ENCODE peak calls at places on chromosomes 4 and X, in seven cellular contexts. T, Y, W, B, Q, U and A are unnamed samples. For H3K4me1, the result is how much of the 10 kb centered on the place peaks cover.

GRCh38 chr4:2832309-2832980 is 11.2 kb upstream of the ADD1 start:
- DNase-seq in T (no peak), Y (peak), W (no peak), B (peak), Q (peak), U (no peak), A (peak)

GRCh38 chr4:103397527-103397926 is 199.4 kb upstream of the CENPE start:
- DNase-seq in T (no peak), Y (no peak), W (no peak), B (no peak), Q (no peak), U (no peak), A (no peak)

GRCh38 chrX:111519215-111519614 is 7.8 kb downstream of the SERTM2 start:
- DNase-seq in T (no peak), Y (no peak), W (no peak), B (peak), Q (no peak), U (no peak), A (no peak)

GRCh38 chrX:86078650-86079049 is 31.3 kb upstream of the CHM start:
- DNase-seq in T (no peak), Y (no peak), W (no peak), B (no peak), Q (no peak), U (no peak), A (no peak)

GRCh38 chr4:86831262-86832090 is 17.7 kb downstream of the SLC10A6 start:
- DNase-seq in T (no peak), Y (no peak), W (peak), B (peak), Q (no peak), U (no peak), A (no peak)

GRCh38 chr4:114271031-114271430 is 291.6 kb upstream of the ARSJ start:
- DNase-seq in T (no peak), Y (no peak), W (no peak), B (no peak), Q (no peak), U (no peak), A (no peak)

GRCh38 chr4:985123-985830 is 1.6 kb upstream of the IDUA start:
- DNase-seq in T (peak), Y (no peak), W (peak), B (peak), Q (peak), U (peak), A (peak)

GRCh38 chr4:17662694-17663093 is 48.3 kb downstream of the MED28 start:
- DNase-seq in T (no peak), Y (no peak), W (no peak), B (no peak), Q (no peak), U (no peak), A (no peak)

GRCh38 chrX:107712231-107713204 is 63.1 kb downstream of the TSC22D3 start:
- DNase-seq in T (peak), Y (no peak), W (peak), B (peak), Q (no peak), U (peak), A (peak)

GRCh38 chr4:110667670-110668069 is 44.8 kb upstream of the PITX2 start:
- DNase-seq in T (no peak), Y (no peak), W (no peak), B (peak), Q (no peak), U (no peak), A (no peak)

GRCh38 chrX:152343306-152343705 is 107.8 kb downstream of the GABRA3 start:
- DNase-seq in T (no peak), Y (no peak), W (no peak), B (no peak), Q (no peak), U (no peak), A (no peak)

GRCh38 chr4:142265536-142265935 is 580.6 kb downstream of the INPP4B start:
- DNase-seq in T (no peak), Y (no peak), W (no peak), B (no peak), Q (peak), U (no peak), A (no peak)

GRCh38 chrX:74382613-74383012 is 38.7 kb upstream of the SLC16A2 start:
- DNase-seq in T (peak), Y (no peak), W (peak), B (peak), Q (peak), U (peak), A (peak)

GRCh38 chrX:145848857-145849256 is 31.2 kb downstream of the SLITRK2 start:
- DNase-seq in T (no peak), Y (no peak), W (no peak), B (no peak), Q (no peak), U (no peak), A (no peak)

GRCh38 chrX:68831405-68832100 is 2.7 kb downstream of the EFNB1 start:
- DNase-seq in T (no peak), Y (peak), W (no peak), B (no peak), Q (no peak), U (no peak), A (no peak)

GRCh38 chrX:49878834-49879655 is at the start of gene USP27X:
- DNase-seq in T (peak), Y (peak), W (peak), B (peak), Q (peak), U (peak), A (peak)

GRCh38 chr4:185137233-185137925 is 5.7 kb upstream of the SLC25A4 start:
- DNase-seq in T (no peak), Y (no peak), W (no peak), B (no peak), Q (no peak), U (no peak), A (no peak)

GRCh38 chrX:18896680-18897544 is 87.0 kb downstream of the PHKA2 start:
- DNase-seq in T (no peak), Y (no peak), W (no peak), B (no peak), Q (no peak), U (no peak), A (no peak)

GRCh38 chrX:13250831-13251612 is 68.8 kb downstream of the ATXN3L start:
- DNase-seq in T (no peak), Y (no peak), W (no peak), B (no peak), Q (no peak), U (no peak), A (no peak)

GRCh38 chrX:15749642-15750610 is 11.9 kb downstream of the CA5B start:
- DNase-seq in T (peak), Y (no peak), W (no peak), B (peak), Q (no peak), U (peak), A (peak)

GRCh38 chr4:125115476-125115875 is 199.3 kb upstream of the FAT4 start:
- DNase-seq in T (no peak), Y (no peak), W (no peak), B (no peak), Q (no peak), U (no peak), A (no peak)

GRCh38 chr4:86453044-86453501 is 93.2 kb upstream of the MAPK10 start:
- DNase-seq in T (no peak), Y (no peak), W (peak), B (no peak), Q (no peak), U (no peak), A (no peak)

GRCh38 chr4:82748176-82748575 is 50.4 kb downstream of the SCD5 start:
- DNase-seq in T (no peak), Y (no peak), W (no peak), B (no peak), Q (no peak), U (no peak), A (no peak)

GRCh38 chrX:13151806-13152510 is 107.5 kb upstream of the FAM9C start:
- DNase-seq in T (peak), Y (no peak), W (no peak), B (no peak), Q (no peak), U (peak), A (peak)

GRCh38 chr4:70841951-70842350 is 2.3 kb upstream of the GRSF1 start:
- DNase-seq in T (no peak), Y (no peak), W (no peak), B (no peak), Q (no peak), U (no peak), A (no peak)

GRCh38 chrX:46722742-46723568 is 36.0 kb downstream of the SLC9A7 start:
- DNase-seq in T (no peak), Y (no peak), W (no peak), B (no peak), Q (no peak), U (no peak), A (no peak)

GRCh38 chr4:111404673-111405072 is 740.6 kb upstream of the FAM241A start:
- DNase-seq in T (no peak), Y (no peak), W (no peak), B (no peak), Q (no peak), U (no peak), A (no peak)

GRCh38 chr4:110638347-110638746 is 15.5 kb upstream of the PITX2 start:
- DNase-seq in T (no peak), Y (no peak), W (no peak), B (no peak), Q (no peak), U (no peak), A (no peak)

GRCh38 chr4:89108068-89108467 is 3.3 kb upstream of the TIGD2 start:
- DNase-seq in T (no peak), Y (no peak), W (no peak), B (no peak), Q (no peak), U (no peak), A (no peak)

GRCh38 chr4:176921256-176921655 is 128.5 kb upstream of the VEGFC start:
- DNase-seq in T (no peak), Y (no peak), W (no peak), B (no peak), Q (no peak), U (no peak), A (no peak)

GRCh38 chr4:176925962-176926361 is 133.2 kb upstream of the VEGFC start:
- DNase-seq in T (no peak), Y (no peak), W (no peak), B (no peak), Q (no peak), U (no peak), A (no peak)

GRCh38 chr4:176919631-176920030 is 126.9 kb upstream of the VEGFC start:
- DNase-seq in T (no peak), Y (no peak), W (no peak), B (no peak), Q (no peak), U (no peak), A (no peak)

GRCh38 chr4:176924238-176924637 is 131.5 kb upstream of the VEGFC start:
- DNase-seq in T (no peak), Y (no peak), W (no peak), B (no peak), Q (no peak), U (no peak), A (no peak)

GRCh38 chr4:176920694-176921093 is 128.0 kb upstream of the VEGFC start:
- DNase-seq in T (no peak), Y (no peak), W (no peak), B (no peak), Q (no peak), U (no peak), A (no peak)
- H3K27ac ChIP-seq in T (no peak), Y (no peak), W (no peak), B (no peak), Q (no peak), U (no peak), A (no peak)

GRCh38 chr4:38023347-38024202 is 63.4 kb downstream of the PTTG2 start:
- DNase-seq in T (no peak), Y (no peak), W (no peak), B (no peak), Q (no peak), U (no peak), A (no peak)

GRCh38 chr4:38028556-38028955 is 68.4 kb downstream of the PTTG2 start:
- DNase-seq in T (no peak), Y (no peak), W (no peak), B (no peak), Q (no peak), U (no peak), A (no peak)

GRCh38 chr4:38026138-38026740 is 66.0 kb downstream of the PTTG2 start:
- DNase-seq in T (no peak), Y (no peak), W (no peak), B (no peak), Q (no peak), U (no peak), A (no peak)

GRCh38 chr4:38024203-38024504 is 64.0 kb downstream of the PTTG2 start:
- DNase-seq in T (no peak), Y (no peak), W (no peak), B (no peak), Q (no peak), U (no peak), A (no peak)

DNA sequence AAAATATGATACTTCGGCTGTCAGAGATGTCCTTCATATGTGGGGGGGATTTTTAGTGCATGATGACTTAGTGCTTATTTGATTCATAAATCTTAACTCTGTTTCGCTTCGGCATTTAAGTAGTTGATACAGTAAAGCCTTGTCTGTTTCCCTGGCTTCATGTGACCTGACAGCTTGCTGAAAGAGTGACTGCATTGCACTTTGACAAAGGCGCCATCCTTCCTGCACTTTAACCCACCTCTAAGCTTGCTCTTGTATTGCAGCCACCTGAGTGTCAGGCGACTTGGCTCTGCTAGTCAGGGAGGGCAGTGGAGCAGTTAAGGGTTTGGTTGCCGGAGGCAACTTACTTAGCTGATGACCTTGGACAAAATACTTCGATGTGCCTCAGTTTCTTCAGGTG is 65.5 kb downstream of the PTTG2 start:
- DNase-seq in T (no peak), Y (no peak), W (no peak), B (no peak), Q (no peak), U (no peak), A (no peak)
- H3K4me1 ChIP-seq in T (under half), Y (under half), W (under half), B (under half), Q (under half), U (under half), A (under half)

DNA sequence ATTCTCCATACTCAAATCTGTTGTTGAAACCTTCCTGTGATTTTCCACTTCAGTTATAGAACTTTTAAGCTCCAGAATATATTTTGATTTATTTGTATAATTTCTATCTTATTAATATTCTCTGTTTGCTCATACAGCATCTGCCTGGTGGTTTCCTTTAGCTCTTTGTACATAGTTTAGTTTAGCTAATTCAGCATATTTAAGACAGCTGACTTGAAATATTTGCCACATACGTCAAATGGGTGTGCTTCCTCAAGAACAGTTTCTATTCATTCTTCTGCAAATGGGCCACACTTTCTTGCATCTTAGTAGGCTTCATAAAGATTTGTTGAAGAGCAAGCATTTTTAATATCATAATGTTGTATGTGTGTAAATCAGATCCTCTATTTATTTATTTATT is 101.8 kb downstream of the MAGEC1 start:
- DNase-seq in T (no peak), Y (no peak), W (no peak), B (no peak), Q (no peak), U (no peak), A (no peak)
- H3K27ac ChIP-seq in T (no peak), Y (no peak), W (no peak), B (no peak), Q (no peak), U (no peak), A (no peak)

DNA sequence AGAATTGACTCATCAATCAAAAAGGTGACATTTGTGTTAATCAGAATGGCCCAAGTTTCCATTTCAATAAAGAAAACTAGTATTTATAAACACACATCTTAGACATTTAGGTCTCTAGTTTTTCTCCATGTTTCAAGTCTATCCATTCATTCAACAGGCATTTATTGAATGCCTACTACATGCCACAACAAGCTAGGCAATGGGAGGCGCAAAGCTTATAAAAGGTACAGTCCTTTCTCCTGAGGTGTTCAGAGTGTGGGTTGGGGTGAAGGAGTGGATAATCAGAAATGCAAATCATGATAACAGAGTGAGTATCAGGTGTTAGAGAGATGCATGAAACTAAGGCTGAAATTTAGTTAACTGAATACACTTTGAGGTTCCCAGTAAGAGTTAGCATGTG is 78.0 kb downstream of the HCCS start:
- DNase-seq in T (no peak), Y (no peak), W (no peak), B (no peak), Q (no peak), U (no peak), A (no peak)
- H3K4me1 ChIP-seq in T (under half), Y (under half), W (under half), B (under half), Q (under half), U (under half), A (under half)

GRCh38 chr4:177408023-177408422 is 34.2 kb downstream of the AGA start:
- DNase-seq in T (no peak), Y (no peak), W (no peak), B (no peak), Q (no peak), U (no peak), A (no peak)
- H3K27ac ChIP-seq in T (no peak), Y (no peak), W (no peak), B (no peak), Q (no peak), U (no peak), A (no peak)

GRCh38 chr4:107071108-107071507 is 35.0 kb upstream of the DKK2 start:
- DNase-seq in T (no peak), Y (no peak), W (no peak), B (no peak), Q (no peak), U (no peak), A (no peak)

GRCh38 chr4:107069049-107069448 is 32.9 kb upstream of the DKK2 start:
- DNase-seq in T (no peak), Y (no peak), W (no peak), B (no peak), Q (no peak), U (no peak), A (no peak)

GRCh38 chr4:107066622-107067021 is 30.5 kb upstream of the DKK2 start:
- DNase-seq in T (no peak), Y (no peak), W (no peak), B (no peak), Q (no peak), U (no peak), A (no peak)
- H3K4me1 ChIP-seq in T (under half), Y (under half), W (under half), B (under half), Q (under half), U (under half), A (under half)

GRCh38 chr4:37815591-37815990 is 10.9 kb upstream of the PGM2 start:
- DNase-seq in T (no peak), Y (no peak), W (no peak), B (no peak), Q (no peak), U (no peak), A (no peak)

GRCh38 chr4:37816719-37817118 is 9.8 kb upstream of the PGM2 start:
- DNase-seq in T (no peak), Y (no peak), W (no peak), B (no peak), Q (no peak), U (no peak), A (no peak)

GRCh38 chr4:37812713-37813112 is 13.8 kb upstream of the PGM2 start:
- DNase-seq in T (no peak), Y (no peak), W (no peak), B (no peak), Q (no peak), U (no peak), A (no peak)

GRCh38 chr4:37816006-37816405 is 10.5 kb upstream of the PGM2 start:
- DNase-seq in T (peak), Y (no peak), W (no peak), B (no peak), Q (no peak), U (peak), A (no peak)
- H3K27ac ChIP-seq in T (peak), Y (no peak), W (no peak), B (no peak), Q (no peak), U (no peak), A (no peak)

GRCh38 chr4:174215936-174216699 is 67.3 kb downstream of the FBXO8 start:
- DNase-seq in T (no peak), Y (no peak), W (no peak), B (no peak), Q (no peak), U (no peak), A (no peak)
- H3K4me1 ChIP-seq in T (under half), Y (under half), W (under half), B (under half), Q (under half), U (half or more), A (under half)

DNA sequence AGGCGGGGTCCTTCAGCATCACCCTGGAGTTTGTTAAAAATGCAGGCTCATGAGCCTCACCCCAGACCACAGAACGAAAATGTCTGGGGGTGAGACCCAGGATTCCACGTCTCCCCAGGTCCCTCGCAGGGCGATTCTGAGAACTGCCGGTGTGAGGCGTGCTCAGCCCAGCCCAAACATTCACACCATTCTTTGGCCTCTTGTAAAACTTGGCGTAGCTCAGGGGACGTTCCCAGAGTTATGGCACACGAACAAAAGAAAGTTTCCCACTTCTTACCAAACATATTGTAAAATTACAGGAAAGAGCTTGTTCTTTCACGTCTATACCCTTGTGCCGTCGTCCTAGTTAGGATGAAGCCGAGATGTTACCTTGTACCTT is 12.9 kb downstream of the CD99 start:
- DNase-seq in T (no peak), Y (no peak), W (peak), B (peak), Q (no peak), U (no peak), A (no peak)
- H3K27ac ChIP-seq in T (no peak), Y (peak), W (peak), B (peak), Q (peak), U (peak), A (no peak)